ENCODE peak calls at places on chromosomes 16 and 17, in ten cellular contexts. Y is WTC11, E is omental fat pad, P is glutamatergic neuron, J is NB4, M is fibroblast of pulmonary artery, B is transverse colon, H is HFF-Myc, Z is testis, N is cardiac fibroblast. I is an unnamed sample.

GRCh38 chr16:69089091-69089912 is 16.2 kb upstream of the HAS3 start:
- DNase-seq in Y (peak; percentile 48), E (no peak), P (no peak), J (no peak), M (no peak), B (no peak), H (no peak), Z (peak; percentile 50), N (no peak), I (no peak)

GRCh38 chr17:76018340-76018680 is 8.8 kb downstream of the EVPL start:
- DNase-seq in Y (no peak), E (no peak), P (no peak), J (no peak), M (no peak), B (no peak), H (no peak), Z (no peak), N (no peak), I (no peak)

GRCh38 chr16:67278773-67279295 is 498 bp upstream of the PLEKHG4 start:
- DNase-seq in Y (peak; percentile 59), E (no peak), P (no peak), J (peak; percentile 63), M (no peak), B (peak; percentile 40), H (no peak), Z (peak; percentile 20), N (no peak), I (peak; percentile 59)

GRCh38 chr17:77324227-77324626 is 183.5 kb downstream of the SEC14L1 start:
- DNase-seq in Y (peak; percentile 6), E (peak; percentile 9), P (no peak), J (no peak), M (no peak), B (no peak), H (no peak), Z (no peak), N (no peak), I (no peak)

GRCh38 chr17:18318122-18318521 is 3.0 kb downstream of the SMCR8 start:
- DNase-seq in Y (no peak), E (no peak), P (no peak), J (no peak), M (no peak), B (no peak), H (no peak), Z (no peak), N (no peak), I (no peak)

GRCh38 chr17:39062846-39063680 is 88.4 kb downstream of the PLXDC1 start:
- DNase-seq in Y (no peak), E (no peak), P (no peak), J (no peak), M (no peak), B (no peak), H (no peak), Z (no peak), N (peak; percentile 39), I (no peak)

GRCh38 chr16:88368036-88368435 is 14.7 kb upstream of the ZNF469 start:
- DNase-seq in Y (no peak), E (no peak), P (peak; percentile 7), J (no peak), M (no peak), B (no peak), H (no peak), Z (no peak), N (no peak), I (no peak)

GRCh38 chr17:13638855-13639458 is 37.2 kb upstream of the HS3ST3A1 start:
- DNase-seq in Y (no peak), E (no peak), P (no peak), J (no peak), M (peak; percentile 31), B (no peak), H (no peak), Z (no peak), N (peak; percentile 28), I (no peak)

GRCh38 chr17:75130632-75131277 is 787 bp downstream of the NT5C start:
- DNase-seq in Y (peak; percentile 75), E (no peak), P (peak; percentile 70), J (peak; percentile 71), M (peak; percentile 67), B (peak; percentile 62), H (no peak), Z (peak; percentile 60), N (peak; percentile 59), I (no peak)

GRCh38 chr17:34499576-34499975 is 79.8 kb upstream of the TMEM132E start:
- DNase-seq in Y (peak; percentile 44), E (no peak), P (no peak), J (peak; percentile 66), M (peak; percentile 34), B (no peak), H (peak; percentile 9), Z (no peak), N (peak; percentile 12), I (no peak)

GRCh38 chr17:28950017-28950751 is 1.1 kb downstream of the PHF12 start:
- DNase-seq in Y (peak; percentile 66), E (no peak), P (peak; percentile 65), J (peak; percentile 88), M (peak; percentile 48), B (peak; percentile 61), H (no peak), Z (peak; percentile 63), N (peak; percentile 47), I (no peak)

GRCh38 chr17:73192894-73193701 is at the start of gene COG1:
- DNase-seq in Y (peak; percentile 82), E (peak; percentile 55), P (peak; percentile 89), J (peak; percentile 92), M (peak; percentile 85), B (peak; percentile 92), H (no peak), Z (peak; percentile 85), N (peak; percentile 89), I (peak; percentile 91)

GRCh38 chr17:73189417-73190099 is 3.3 kb upstream of the COG1 start:
- DNase-seq in Y (peak; percentile 50), E (no peak), P (peak; percentile 61), J (peak; percentile 61), M (peak; percentile 69), B (no peak), H (no peak), Z (peak; percentile 66), N (peak; percentile 63), I (peak; percentile 47)

GRCh38 chr17:73191443-73192218 is 1.2 kb upstream of the COG1 start:
- DNase-seq in Y (peak; percentile 62), E (peak; percentile 44), P (peak; percentile 72), J (peak; percentile 86), M (peak; percentile 71), B (peak; percentile 78), H (no peak), Z (peak; percentile 83), N (peak; percentile 79), I (no peak)

GRCh38 chr17:73194514-73195222 is 1.8 kb downstream of the COG1 start:
- DNase-seq in Y (no peak), E (no peak), P (no peak), J (no peak), M (peak; percentile 31), B (no peak), H (no peak), Z (no peak), N (peak; percentile 79), I (no peak)

DNA sequence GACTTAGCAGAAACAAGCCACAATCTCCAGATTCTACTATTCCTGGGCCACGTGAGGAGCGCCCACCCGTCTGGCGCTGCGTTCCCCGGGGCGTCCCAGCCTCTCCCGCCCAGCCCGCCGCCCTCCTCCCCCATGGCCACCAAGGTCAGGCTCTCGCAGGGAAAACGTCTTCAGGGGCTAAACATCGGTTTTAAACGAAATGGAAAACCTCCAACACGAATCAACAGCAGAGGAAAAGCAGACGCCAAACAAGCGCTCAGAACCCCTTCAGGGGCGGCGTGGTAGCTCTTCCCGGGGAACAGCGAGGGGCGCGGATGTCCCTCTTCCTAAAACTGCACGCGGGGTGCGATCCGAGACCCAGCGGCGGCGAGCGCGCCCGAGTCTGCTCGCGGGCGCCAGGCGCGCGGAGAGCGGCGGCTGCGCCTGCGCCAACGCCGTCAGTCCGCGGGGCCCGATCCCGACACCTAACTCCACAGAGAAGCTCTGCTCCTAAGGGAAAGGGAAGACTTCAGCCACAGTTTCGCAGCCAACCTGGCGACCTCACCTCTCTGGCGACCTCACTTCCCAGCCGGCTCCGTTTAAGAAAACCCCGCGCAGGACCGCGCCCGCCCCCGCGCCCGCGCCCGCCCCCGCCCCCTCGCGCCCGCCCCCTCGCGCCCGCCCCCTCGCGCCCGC is 499 bp upstream of the COG1 start:
- DNase-seq in Y (peak; percentile 67), E (peak; percentile 29), P (peak; percentile 76), J (peak; percentile 80), M (peak; percentile 60), B (peak; percentile 66), H (no peak), Z (peak; percentile 66), N (peak; percentile 67), I (peak; percentile 37)
- TF ChIP-seq CTCF in Y (no peak), E (no peak), P (no peak), J (no peak), M (no peak), B (no peak), H (no peak), Z (no peak), N (no peak), I (no peak)

GRCh38 chr16:1393613-1394176 is 20.8 kb downstream of the UNKL start:
- DNase-seq in Y (no peak), E (no peak), P (no peak), J (no peak), M (no peak), B (no peak), H (no peak), Z (no peak), N (no peak), I (no peak)
- TF ChIP-seq CTCF in Y (no peak), E (no peak), P (no peak), J (no peak), M (no peak), B (no peak), H (no peak), Z (no peak), N (no peak), I (no peak)

GRCh38 chr16:11672206-11673090 is 4.2 kb downstream of the SNN start:
- DNase-seq in Y (no peak), E (no peak), P (no peak), J (peak; percentile 70), M (no peak), B (no peak), H (no peak), Z (no peak), N (no peak), I (no peak)
- TF ChIP-seq CTCF in Y (no peak), E (no peak), P (no peak), J (no peak), M (no peak), B (no peak), H (no peak), Z (no peak), N (no peak), I (no peak)

GRCh38 chr16:75139498-75139897 is 8.8 kb upstream of the ZFP1 start:
- DNase-seq in Y (no peak), E (no peak), P (no peak), J (no peak), M (no peak), B (no peak), H (no peak), Z (no peak), N (no peak), I (no peak)

GRCh38 chr16:75138233-75138632 is 10.1 kb upstream of the ZFP1 start:
- DNase-seq in Y (no peak), E (no peak), P (no peak), J (no peak), M (no peak), B (no peak), H (no peak), Z (no peak), N (no peak), I (no peak)

DNA sequence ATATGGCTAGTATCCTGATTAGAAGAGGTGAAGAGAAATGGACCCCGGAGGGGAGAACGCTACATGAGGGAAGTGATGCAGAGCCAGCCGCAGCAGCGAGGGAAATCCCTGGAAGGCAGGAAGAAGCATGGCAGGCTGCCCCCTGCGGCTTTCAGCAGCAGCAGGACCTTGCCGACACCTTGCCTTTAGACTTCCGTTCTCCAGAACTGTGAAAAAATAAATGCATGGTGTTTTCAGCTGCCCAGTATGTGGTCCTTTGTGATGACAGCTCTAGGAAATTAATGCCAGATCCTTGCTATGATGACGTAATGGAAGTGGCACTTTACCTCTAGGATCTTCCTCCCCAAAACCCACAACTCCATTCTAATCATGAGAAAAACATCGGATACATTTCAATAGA is 9.7 kb upstream of the ZFP1 start:
- DNase-seq in Y (peak; percentile 26), E (no peak), P (no peak), J (no peak), M (peak; percentile 24), B (no peak), H (peak; percentile 19), Z (no peak), N (no peak), I (no peak)
- TF ChIP-seq CTCF in Y (no peak), E (no peak), P (no peak), J (no peak), M (no peak), B (no peak), H (no peak), Z (no peak), N (no peak), I (no peak)